ENCODE peak calls at places on chromosomes 2 and 18, in four cellular contexts. One of them, this sample, is unnamed.

GRCh38 chr2:176814740-176815367 is 397.7 kb upstream of the HNRNPA3 start:
- DNase-seq in OCI-LY7: peak
- DNase-seq in HepG2: peak
- DNase-seq in fibroblast of lung: peak
- DNase-seq in this sample: no peak

GRCh38 chr2:27715318-27716165 is 51.9 kb downstream of the SLC4A1AP start:
- DNase-seq in OCI-LY7: no peak
- DNase-seq in HepG2: no peak
- DNase-seq in fibroblast of lung: peak
- DNase-seq in this sample: peak

GRCh38 chr2:236180831-236181453 is 12.8 kb upstream of the GBX2 start:
- DNase-seq in OCI-LY7: peak
- DNase-seq in HepG2: peak
- DNase-seq in fibroblast of lung: peak
- DNase-seq in this sample: no peak

GRCh38 chr2:75896779-75897366 is 186.2 kb upstream of the GCFC2 start:
- DNase-seq in OCI-LY7: peak
- DNase-seq in HepG2: peak
- DNase-seq in fibroblast of lung: peak
- DNase-seq in this sample: no peak

GRCh38 chr2:157338013-157338412 is 12.4 kb upstream of the ERMN start:
- DNase-seq in OCI-LY7: no peak
- DNase-seq in HepG2: no peak
- DNase-seq in fibroblast of lung: no peak
- DNase-seq in this sample: no peak

GRCh38 chr2:220835563-220835962 is 736.5 kb downstream of the EPHA4 start:
- DNase-seq in OCI-LY7: no peak
- DNase-seq in HepG2: no peak
- DNase-seq in fibroblast of lung: peak
- DNase-seq in this sample: no peak

GRCh38 chr2:237074211-237074993 is 11.3 kb upstream of the COPS8 start:
- DNase-seq in OCI-LY7: no peak
- DNase-seq in HepG2: no peak
- DNase-seq in fibroblast of lung: peak
- DNase-seq in this sample: no peak

GRCh38 chr2:17536416-17536815 is 4.1 kb upstream of the VSNL1 start:
- DNase-seq in OCI-LY7: no peak
- DNase-seq in HepG2: no peak
- DNase-seq in fibroblast of lung: peak
- DNase-seq in this sample: no peak

GRCh38 chr2:3626817-3627499 is 31.0 kb upstream of the ALLC start:
- DNase-seq in OCI-LY7: no peak
- DNase-seq in HepG2: no peak
- DNase-seq in fibroblast of lung: no peak
- DNase-seq in this sample: no peak

GRCh38 chr2:74096061-74096460 is 51.7 kb downstream of the BOLA3 start:
- DNase-seq in OCI-LY7: no peak
- DNase-seq in HepG2: no peak
- DNase-seq in fibroblast of lung: no peak
- DNase-seq in this sample: no peak

GRCh38 chr2:286774-287392 is 1.0 kb downstream of the ALKAL2 start:
- DNase-seq in OCI-LY7: no peak
- DNase-seq in HepG2: no peak
- DNase-seq in fibroblast of lung: no peak
- DNase-seq in this sample: no peak

GRCh38 chr2:120320318-120320851 is 25.6 kb upstream of the INHBB start:
- DNase-seq in OCI-LY7: no peak
- DNase-seq in HepG2: no peak
- DNase-seq in fibroblast of lung: no peak
- DNase-seq in this sample: no peak

GRCh38 chr18:34600118-34600517 is 110.0 kb upstream of the DTNA start:
- DNase-seq in OCI-LY7: no peak
- DNase-seq in HepG2: no peak
- DNase-seq in fibroblast of lung: peak
- DNase-seq in this sample: no peak

GRCh38 chr2:199869653-199870052 is 18.7 kb upstream of the FTCDNL1 start:
- DNase-seq in OCI-LY7: no peak
- DNase-seq in HepG2: no peak
- DNase-seq in fibroblast of lung: no peak
- DNase-seq in this sample: no peak

GRCh38 chr2:39033980-39034379 is 86.9 kb downstream of the SOS1 start:
- DNase-seq in OCI-LY7: no peak
- DNase-seq in HepG2: no peak
- DNase-seq in fibroblast of lung: peak
- DNase-seq in this sample: peak

GRCh38 chr2:238834982-238835381 is 12.9 kb upstream of the TWIST2 start:
- DNase-seq in OCI-LY7: no peak
- DNase-seq in HepG2: no peak
- DNase-seq in fibroblast of lung: no peak
- DNase-seq in this sample: no peak

GRCh38 chr2:26845021-26845420 is 2.9 kb upstream of the DPYSL5 start:
- DNase-seq in OCI-LY7: no peak
- DNase-seq in HepG2: no peak
- DNase-seq in fibroblast of lung: no peak
- DNase-seq in this sample: no peak

GRCh38 chr2:23624378-23624777 is 239.4 kb downstream of the KLHL29 start:
- DNase-seq in OCI-LY7: peak
- DNase-seq in HepG2: peak
- DNase-seq in fibroblast of lung: no peak
- DNase-seq in this sample: no peak

GRCh38 chr2:118857677-118858484 is 10.4 kb upstream of the EN1 start:
- DNase-seq in OCI-LY7: no peak
- DNase-seq in HepG2: no peak
- DNase-seq in fibroblast of lung: no peak
- DNase-seq in this sample: no peak

GRCh38 chr2:213152065-213152794 is 818 bp upstream of the IKZF2 start:
- DNase-seq in OCI-LY7: peak
- DNase-seq in HepG2: peak
- DNase-seq in fibroblast of lung: peak
- DNase-seq in this sample: no peak

GRCh38 chr2:144357623-144358400 is 162.1 kb downstream of the ZEB2 start:
- DNase-seq in OCI-LY7: no peak
- DNase-seq in HepG2: peak
- DNase-seq in fibroblast of lung: peak
- DNase-seq in this sample: peak

GRCh38 chr2:75527676-75528075 is 33.1 kb downstream of the EVA1A start:
- DNase-seq in OCI-LY7: no peak
- DNase-seq in HepG2: no peak
- DNase-seq in fibroblast of lung: peak
- DNase-seq in this sample: no peak

GRCh38 chr2:209476367-209477191 is 52.7 kb downstream of the MAP2 start:
- DNase-seq in OCI-LY7: no peak
- DNase-seq in HepG2: no peak
- DNase-seq in fibroblast of lung: peak
- DNase-seq in this sample: no peak

GRCh38 chr18:9016819-9017169 is 85.7 kb upstream of the NDUFV2 start:
- DNase-seq in OCI-LY7: no peak
- DNase-seq in HepG2: no peak
- DNase-seq in fibroblast of lung: no peak
- DNase-seq in this sample: no peak

GRCh38 chr2:175293776-175294175 is 112.3 kb upstream of the ATP5MC3 start:
- DNase-seq in OCI-LY7: no peak
- DNase-seq in HepG2: no peak
- DNase-seq in fibroblast of lung: peak
- DNase-seq in this sample: no peak

GRCh38 chr18:62991959-62992358 is 276.6 kb downstream of the PHLPP1 start:
- DNase-seq in OCI-LY7: no peak
- DNase-seq in HepG2: no peak
- DNase-seq in fibroblast of lung: no peak
- DNase-seq in this sample: no peak

GRCh38 chr18:54119524-54120019 is 104.9 kb downstream of the MBD2 start:
- DNase-seq in OCI-LY7: peak
- DNase-seq in HepG2: peak
- DNase-seq in fibroblast of lung: peak
- DNase-seq in this sample: no peak

DNA sequence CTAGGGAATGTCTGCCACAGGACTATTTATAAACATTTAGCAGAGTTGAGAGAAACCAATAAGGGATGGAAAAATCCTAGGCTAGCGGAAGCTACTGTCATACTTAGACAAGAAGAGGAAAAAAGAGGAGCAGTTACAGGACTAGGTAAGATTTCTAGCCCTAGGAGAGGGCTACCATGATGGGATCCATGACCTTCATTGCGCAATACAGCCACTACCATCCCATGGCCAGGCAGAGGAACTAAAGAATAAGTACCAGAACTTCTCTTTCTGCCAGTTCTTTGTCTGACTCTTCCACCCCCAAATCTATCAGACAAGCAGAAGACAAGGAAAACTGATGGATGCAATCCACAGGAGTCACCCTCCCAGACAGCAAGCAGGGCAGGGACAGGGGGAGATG is 417.0 kb upstream of the CHST9 start:
- DNase-seq in OCI-LY7: no peak
- DNase-seq in HepG2: no peak
- DNase-seq in fibroblast of lung: no peak
- DNase-seq in this sample: no peak
- H3K4me3 ChIP-seq in OCI-LY7: no peak
- H3K4me3 ChIP-seq in HepG2: no peak
- H3K4me3 ChIP-seq in fibroblast of lung: no peak
- H3K4me3 ChIP-seq in this sample: no peak

GRCh38 chr2:217650229-217650628 is 352.6 kb downstream of the TNS1 start:
- DNase-seq in OCI-LY7: no peak
- DNase-seq in HepG2: no peak
- DNase-seq in fibroblast of lung: no peak
- DNase-seq in this sample: no peak
- TF ChIP-seq CTCF in OCI-LY7: no peak
- TF ChIP-seq CTCF in HepG2: no peak
- TF ChIP-seq CTCF in fibroblast of lung: no peak
- TF ChIP-seq CTCF in this sample: no peak

DNA sequence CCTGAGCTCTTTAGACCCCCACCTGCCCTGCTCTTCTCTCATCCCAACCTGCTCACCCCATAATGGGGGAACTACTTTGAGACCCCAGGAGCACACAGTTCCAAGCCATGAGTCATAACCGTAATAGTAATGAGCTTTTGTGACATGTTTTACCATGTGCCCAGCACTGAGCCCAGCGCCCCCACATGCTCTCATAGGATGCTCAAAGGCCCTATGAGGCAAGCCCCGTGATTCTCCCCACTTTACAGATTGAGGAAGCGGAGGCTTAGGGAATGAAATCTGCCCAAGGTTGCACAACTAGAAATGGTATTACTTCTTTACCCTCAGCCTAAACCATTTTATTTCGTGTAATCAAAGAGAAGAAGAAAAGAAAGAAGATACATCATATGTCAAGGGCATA is 24.3 kb downstream of the BCL11A start:
- DNase-seq in OCI-LY7: no peak
- DNase-seq in HepG2: no peak
- DNase-seq in fibroblast of lung: no peak
- DNase-seq in this sample: no peak
- H3K4me3 ChIP-seq in OCI-LY7: no peak
- H3K4me3 ChIP-seq in HepG2: no peak
- H3K4me3 ChIP-seq in fibroblast of lung: no peak
- H3K4me3 ChIP-seq in this sample: no peak

DNA sequence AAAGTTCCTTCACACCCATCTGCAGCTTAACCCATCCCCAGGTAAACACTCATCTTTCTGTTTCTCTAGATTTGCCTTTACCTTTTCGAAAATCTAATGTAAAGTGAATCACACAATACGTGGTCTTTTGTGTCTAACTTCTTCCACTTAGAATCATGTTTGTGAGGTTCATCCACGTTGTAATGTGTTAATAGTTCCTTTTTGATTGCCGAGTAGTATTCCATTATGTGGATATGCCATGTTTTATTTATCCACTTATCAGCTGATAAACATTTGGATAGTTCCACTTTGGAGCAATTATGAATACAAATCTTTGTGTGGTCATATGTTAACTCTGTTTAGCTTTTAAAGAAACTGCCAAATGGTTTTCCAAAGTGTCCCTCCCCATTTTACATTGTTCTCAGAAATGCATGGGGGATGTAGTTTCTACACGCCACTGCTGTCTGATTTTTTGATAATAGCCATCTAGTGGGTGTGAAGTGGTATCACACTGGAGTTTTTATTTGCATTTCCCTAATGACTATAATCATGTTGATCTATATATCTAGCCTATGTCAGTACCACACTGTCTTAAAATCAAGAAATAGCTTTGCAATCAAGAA is 22.3 kb downstream of the PECR start:
- DNase-seq in OCI-LY7: peak
- DNase-seq in HepG2: no peak
- DNase-seq in fibroblast of lung: no peak
- DNase-seq in this sample: no peak
- TF ChIP-seq CTCF in OCI-LY7: peak
- TF ChIP-seq CTCF in HepG2: no peak
- TF ChIP-seq CTCF in fibroblast of lung: no peak
- TF ChIP-seq CTCF in this sample: no peak

DNA sequence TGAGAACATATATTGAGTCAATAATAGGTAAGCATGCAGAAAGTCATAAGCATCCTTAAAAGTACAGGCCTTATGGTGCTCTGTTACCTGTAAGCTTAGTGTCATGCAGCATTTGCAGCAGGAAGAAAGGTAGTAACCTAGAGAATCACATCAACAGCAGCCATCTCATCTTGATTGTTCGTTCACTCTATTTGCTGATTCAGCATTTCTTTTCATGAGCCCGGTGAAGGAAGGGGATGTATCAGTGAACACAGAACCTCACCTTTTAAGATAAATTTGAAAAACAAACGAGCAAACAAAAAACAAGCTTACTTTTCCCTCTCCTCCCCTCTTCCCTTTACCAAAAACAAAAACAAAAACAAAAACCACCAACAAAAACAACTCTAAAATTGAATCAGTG is 89.9 kb downstream of the MIB1 start:
- DNase-seq in OCI-LY7: no peak
- DNase-seq in HepG2: no peak
- DNase-seq in fibroblast of lung: no peak
- DNase-seq in this sample: no peak
- H3K4me3 ChIP-seq in OCI-LY7: no peak
- H3K4me3 ChIP-seq in HepG2: no peak
- H3K4me3 ChIP-seq in fibroblast of lung: no peak
- H3K4me3 ChIP-seq in this sample: no peak

GRCh38 chr18:10544093-10544748 is 18.4 kb downstream of the NAPG start:
- DNase-seq in OCI-LY7: no peak
- DNase-seq in HepG2: no peak
- DNase-seq in fibroblast of lung: no peak
- DNase-seq in this sample: no peak
- TF ChIP-seq CTCF in OCI-LY7: no peak
- TF ChIP-seq CTCF in HepG2: no peak
- TF ChIP-seq CTCF in fibroblast of lung: no peak
- TF ChIP-seq CTCF in this sample: no peak

This sample was measured in AG04449.